ENCODE peak calls at places on chromosomes 6 and 20, in four cellular contexts. One of them, this sample, is unnamed.

GRCh38 chr20:61933951-61934715 is 131.5 kb downstream of the TAF4 start:
- DNase-seq in IMR-90: no peak
- DNase-seq in hepatocyte: no peak
- DNase-seq in mesenchymal stem cell: no peak
- DNase-seq in this sample: no peak

GRCh38 chr20:21509597-21510331 is 4.1 kb downstream of the NKX2-2 start:
- DNase-seq in IMR-90: peak; percentile 25
- DNase-seq in hepatocyte: no peak
- DNase-seq in mesenchymal stem cell: peak; percentile 38
- DNase-seq in this sample: no peak

GRCh38 chr20:1505361-1505760 is 14.1 kb upstream of the SIRPB2 start:
- DNase-seq in IMR-90: no peak
- DNase-seq in hepatocyte: no peak
- DNase-seq in mesenchymal stem cell: no peak
- DNase-seq in this sample: no peak

GRCh38 chr6:151147118-151147832 is 92.5 kb upstream of the AKAP12 start:
- DNase-seq in IMR-90: no peak
- DNase-seq in hepatocyte: no peak
- DNase-seq in mesenchymal stem cell: no peak
- DNase-seq in this sample: no peak

GRCh38 chr6:26607434-26608230 is 10.9 kb downstream of the ABT1 start:
- DNase-seq in IMR-90: peak; percentile 58
- DNase-seq in hepatocyte: peak; percentile 79
- DNase-seq in mesenchymal stem cell: peak; percentile 73
- DNase-seq in this sample: no peak

GRCh38 chr20:19449051-19449450 is 236.6 kb downstream of the SLC24A3 start:
- DNase-seq in IMR-90: no peak
- DNase-seq in hepatocyte: no peak
- DNase-seq in mesenchymal stem cell: no peak
- DNase-seq in this sample: no peak

GRCh38 chr20:33862709-33863403 is 51.7 kb downstream of the CHMP4B start:
- DNase-seq in IMR-90: peak; percentile 78
- DNase-seq in hepatocyte: peak; percentile 85
- DNase-seq in mesenchymal stem cell: peak; percentile 70
- DNase-seq in this sample: no peak

GRCh38 chr6:424741-425417 is 33.3 kb downstream of the IRF4 start:
- DNase-seq in IMR-90: no peak
- DNase-seq in hepatocyte: no peak
- DNase-seq in mesenchymal stem cell: no peak
- DNase-seq in this sample: no peak

GRCh38 chr6:5956939-5957338 is 49.8 kb downstream of the NRN1 start:
- DNase-seq in IMR-90: no peak
- DNase-seq in hepatocyte: no peak
- DNase-seq in mesenchymal stem cell: no peak
- DNase-seq in this sample: no peak

GRCh38 chr6:83341765-83342164 is 89.1 kb downstream of the ME1 start:
- DNase-seq in IMR-90: no peak
- DNase-seq in hepatocyte: no peak
- DNase-seq in mesenchymal stem cell: no peak
- DNase-seq in this sample: no peak

GRCh38 chr6:89793586-89793985 is 26.0 kb downstream of the MDN1 start:
- DNase-seq in IMR-90: no peak
- DNase-seq in hepatocyte: no peak
- DNase-seq in mesenchymal stem cell: no peak
- DNase-seq in this sample: no peak

GRCh38 chr6:149060300-149060984 is 257.1 kb upstream of the TAB2 start:
- DNase-seq in IMR-90: peak; percentile 43
- DNase-seq in hepatocyte: no peak
- DNase-seq in mesenchymal stem cell: peak; percentile 54
- DNase-seq in this sample: no peak

GRCh38 chr20:22701679-22702308 is 117.4 kb upstream of the FOXA2 start:
- DNase-seq in IMR-90: no peak
- DNase-seq in hepatocyte: no peak
- DNase-seq in mesenchymal stem cell: no peak
- DNase-seq in this sample: no peak

GRCh38 chr6:11193434-11193833 is 39.0 kb downstream of the NEDD9 start:
- DNase-seq in IMR-90: no peak
- DNase-seq in hepatocyte: no peak
- DNase-seq in mesenchymal stem cell: no peak
- DNase-seq in this sample: no peak

GRCh38 chr20:58389324-58389967 is 417 bp downstream of the VAPB start:
- DNase-seq in IMR-90: peak; percentile 32
- DNase-seq in hepatocyte: peak; percentile 75
- DNase-seq in mesenchymal stem cell: peak; percentile 67
- DNase-seq in this sample: peak; percentile 8

GRCh38 chr6:138231399-138231886 is 13.2 kb upstream of the PBOV1 start:
- DNase-seq in IMR-90: no peak
- DNase-seq in hepatocyte: peak; percentile 45
- DNase-seq in mesenchymal stem cell: peak; percentile 54
- DNase-seq in this sample: no peak

GRCh38 chr6:111124406-111124805 is 37.1 kb downstream of the SLC16A10 start:
- DNase-seq in IMR-90: no peak
- DNase-seq in hepatocyte: no peak
- DNase-seq in mesenchymal stem cell: no peak
- DNase-seq in this sample: no peak

GRCh38 chr6:46612645-46613044 is 40.0 kb downstream of the CYP39A1 start:
- DNase-seq in IMR-90: no peak
- DNase-seq in hepatocyte: no peak
- DNase-seq in mesenchymal stem cell: no peak
- DNase-seq in this sample: no peak

GRCh38 chr20:38883081-38883980 is 42.9 kb upstream of the FAM83D start:
- DNase-seq in IMR-90: peak; percentile 2
- DNase-seq in hepatocyte: no peak
- DNase-seq in mesenchymal stem cell: no peak
- DNase-seq in this sample: no peak

GRCh38 chr6:84768442-84769174 is 4.2 kb upstream of the TBX18 start:
- DNase-seq in IMR-90: no peak
- DNase-seq in hepatocyte: no peak
- DNase-seq in mesenchymal stem cell: peak; percentile 47
- DNase-seq in this sample: peak; percentile 28

GRCh38 chr6:1527098-1527497 is 82.6 kb upstream of the FOXC1 start:
- DNase-seq in IMR-90: peak; percentile 58
- DNase-seq in hepatocyte: peak; percentile 65
- DNase-seq in mesenchymal stem cell: no peak
- DNase-seq in this sample: peak; percentile 61

GRCh38 chr20:63416109-63416430 is 54.9 kb upstream of the CHRNA4 start:
- DNase-seq in IMR-90: no peak
- DNase-seq in hepatocyte: no peak
- DNase-seq in mesenchymal stem cell: no peak
- DNase-seq in this sample: no peak

GRCh38 chr6:40251609-40252008 is 317.3 kb upstream of the MOCS1 start:
- DNase-seq in IMR-90: no peak
- DNase-seq in hepatocyte: no peak
- DNase-seq in mesenchymal stem cell: no peak
- DNase-seq in this sample: no peak

DNA sequence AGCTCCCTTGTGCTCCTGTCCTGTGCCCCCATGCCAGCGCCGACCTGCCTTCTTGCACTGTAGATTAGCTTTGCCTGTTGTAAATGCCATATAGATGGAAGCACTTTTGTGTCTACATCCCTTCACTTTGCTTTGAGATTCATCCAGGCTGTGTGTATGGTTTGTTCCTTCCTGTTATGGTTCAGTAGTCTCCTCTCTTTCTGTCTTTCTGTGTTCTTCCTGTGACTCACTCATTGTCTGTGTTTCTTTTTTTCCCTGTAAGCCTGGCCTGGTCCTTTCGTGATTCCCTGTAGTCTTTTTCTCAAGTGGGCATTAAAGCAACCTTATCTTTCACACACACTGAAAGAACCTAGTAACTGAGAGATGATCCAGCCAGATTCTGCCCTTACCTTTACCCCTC is 66.6 kb downstream of the JARID2 start:
- DNase-seq in IMR-90: peak; percentile 62
- DNase-seq in hepatocyte: no peak
- DNase-seq in mesenchymal stem cell: peak; percentile 76
- DNase-seq in this sample: no peak
- H3K4me1 ChIP-seq in IMR-90: peaks cover 8% of the 10 kb centered on the region
- H3K4me1 ChIP-seq in hepatocyte: no peaks in the 10 kb centered on the region
- H3K4me1 ChIP-seq in mesenchymal stem cell: peaks cover 12% of the 10 kb centered on the region
- H3K4me1 ChIP-seq in this sample: peaks cover 70% of the 10 kb centered on the region

GRCh38 chr6:117263353-117263927 is 1.9 kb upstream of the VGLL2 start:
- DNase-seq in IMR-90: no peak
- DNase-seq in hepatocyte: no peak
- DNase-seq in mesenchymal stem cell: no peak
- DNase-seq in this sample: no peak
- H3K27me3 ChIP-seq in IMR-90: peaks cover 62% of the 10 kb centered on the region
- H3K27me3 ChIP-seq in hepatocyte: peaks cover 97% of the 10 kb centered on the region
- H3K27me3 ChIP-seq in mesenchymal stem cell: peaks cover 81% of the 10 kb centered on the region
- H3K27me3 ChIP-seq in this sample: peaks cover 4% of the 10 kb centered on the region

GRCh38 chr6:56724455-56724854 is 81.8 kb upstream of the DST start:
- DNase-seq in IMR-90: peak; percentile 76
- DNase-seq in hepatocyte: no peak
- DNase-seq in mesenchymal stem cell: peak; percentile 78
- DNase-seq in this sample: no peak

GRCh38 chr6:56720882-56721281 is 78.2 kb upstream of the DST start:
- DNase-seq in IMR-90: no peak
- DNase-seq in hepatocyte: no peak
- DNase-seq in mesenchymal stem cell: no peak
- DNase-seq in this sample: no peak

GRCh38 chr6:56727097-56727845 is 84.6 kb upstream of the DST start:
- DNase-seq in IMR-90: no peak
- DNase-seq in hepatocyte: peak; percentile 26
- DNase-seq in mesenchymal stem cell: no peak
- DNase-seq in this sample: no peak

GRCh38 chr6:56729719-56730118 is 87.0 kb upstream of the DST start:
- DNase-seq in IMR-90: peak; percentile 72
- DNase-seq in hepatocyte: no peak
- DNase-seq in mesenchymal stem cell: peak; percentile 80
- DNase-seq in this sample: no peak

GRCh38 chr6:56725257-56725656 is 82.6 kb upstream of the DST start:
- DNase-seq in IMR-90: no peak
- DNase-seq in hepatocyte: no peak
- DNase-seq in mesenchymal stem cell: no peak
- DNase-seq in this sample: no peak
- H3K4me1 ChIP-seq in IMR-90: peaks cover 8% of the 10 kb centered on the region
- H3K4me1 ChIP-seq in hepatocyte: peaks cover 48% of the 10 kb centered on the region
- H3K4me1 ChIP-seq in mesenchymal stem cell: peaks cover 7% of the 10 kb centered on the region
- H3K4me1 ChIP-seq in this sample: peaks cover 39% of the 10 kb centered on the region

DNA sequence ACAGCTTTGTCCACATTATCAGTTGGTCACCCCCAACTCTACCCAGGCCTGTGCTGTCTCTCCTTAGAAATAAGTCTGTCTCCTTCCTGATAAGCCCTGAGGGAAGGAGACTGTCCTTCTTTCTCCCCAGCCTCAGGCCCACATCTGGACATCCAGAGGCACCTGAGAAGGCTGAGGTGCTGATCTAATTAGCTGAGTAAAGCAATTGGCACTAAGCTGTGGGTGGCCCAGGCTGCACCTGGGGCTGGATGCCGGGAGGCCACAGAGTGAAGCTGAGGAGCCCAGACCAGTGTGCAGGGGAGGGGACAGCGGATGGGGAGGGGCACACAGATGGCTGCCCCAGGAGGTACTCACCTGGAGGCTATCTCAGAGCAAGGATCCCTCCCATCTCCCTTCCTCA is 26.2 kb upstream of the BMP7 start:
- DNase-seq in IMR-90: no peak
- DNase-seq in hepatocyte: no peak
- DNase-seq in mesenchymal stem cell: no peak
- DNase-seq in this sample: no peak
- H3K27me3 ChIP-seq in IMR-90: peaks cover 15% of the 10 kb centered on the region
- H3K27me3 ChIP-seq in hepatocyte: no peaks in the 10 kb centered on the region
- H3K27me3 ChIP-seq in mesenchymal stem cell: peaks cover 73% of the 10 kb centered on the region
- H3K27me3 ChIP-seq in this sample: no peaks in the 10 kb centered on the region

GRCh38 chr6:106528521-106528920 is 100.8 kb downstream of the RTN4IP1 start:
- DNase-seq in IMR-90: no peak
- DNase-seq in hepatocyte: no peak
- DNase-seq in mesenchymal stem cell: no peak
- DNase-seq in this sample: no peak
- H3K4me1 ChIP-seq in IMR-90: peaks cover 5% of the 10 kb centered on the region
- H3K4me1 ChIP-seq in hepatocyte: no peaks in the 10 kb centered on the region
- H3K4me1 ChIP-seq in mesenchymal stem cell: peaks cover 2% of the 10 kb centered on the region
- H3K4me1 ChIP-seq in this sample: peaks cover 4% of the 10 kb centered on the region

GRCh38 chr20:4794846-4795245 is 73.1 kb downstream of the PRND start:
- DNase-seq in IMR-90: no peak
- DNase-seq in hepatocyte: no peak
- DNase-seq in mesenchymal stem cell: no peak
- DNase-seq in this sample: no peak

GRCh38 chr20:4797275-4797674 is 75.6 kb downstream of the PRND start:
- DNase-seq in IMR-90: peak; percentile 54
- DNase-seq in hepatocyte: no peak
- DNase-seq in mesenchymal stem cell: no peak
- DNase-seq in this sample: no peak

GRCh38 chr20:4795394-4795793 is 73.7 kb downstream of the PRND start:
- DNase-seq in IMR-90: peak; percentile 80
- DNase-seq in hepatocyte: no peak
- DNase-seq in mesenchymal stem cell: peak; percentile 56
- DNase-seq in this sample: no peak

GRCh38 chr20:4791121-4791520 is 69.4 kb downstream of the PRND start:
- DNase-seq in IMR-90: no peak
- DNase-seq in hepatocyte: no peak
- DNase-seq in mesenchymal stem cell: no peak
- DNase-seq in this sample: no peak

GRCh38 chr20:4793183-4793582 is 71.5 kb downstream of the PRND start:
- DNase-seq in IMR-90: no peak
- DNase-seq in hepatocyte: no peak
- DNase-seq in mesenchymal stem cell: no peak
- DNase-seq in this sample: no peak
- H3K27me3 ChIP-seq in IMR-90: no peaks in the 10 kb centered on the region
- H3K27me3 ChIP-seq in hepatocyte: no peaks in the 10 kb centered on the region
- H3K27me3 ChIP-seq in mesenchymal stem cell: no peaks in the 10 kb centered on the region
- H3K27me3 ChIP-seq in this sample: no peaks in the 10 kb centered on the region

DNA sequence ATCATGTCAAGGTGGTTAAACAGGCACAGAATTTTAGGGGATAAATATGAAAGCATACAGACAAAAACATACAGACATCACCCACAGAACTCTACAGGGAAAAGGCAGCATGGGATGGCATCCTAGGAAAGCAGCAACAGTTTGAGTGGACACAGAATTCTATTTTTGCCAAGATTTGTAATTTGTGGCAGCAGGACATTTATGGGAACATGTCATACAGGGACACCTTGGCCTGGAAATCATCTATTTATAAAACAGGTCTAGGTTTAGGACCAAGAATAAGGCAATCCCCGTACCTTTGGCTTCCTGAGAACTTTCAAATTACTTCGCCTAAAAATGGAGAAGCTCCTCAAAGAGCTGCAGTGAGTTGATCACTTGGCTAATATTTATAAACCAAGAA is 17.5 kb downstream of the ARHGAP18 start:
- DNase-seq in IMR-90: no peak
- DNase-seq in hepatocyte: no peak
- DNase-seq in mesenchymal stem cell: no peak
- DNase-seq in this sample: no peak
- H3K4me1 ChIP-seq in IMR-90: peaks cover 11% of the 10 kb centered on the region
- H3K4me1 ChIP-seq in hepatocyte: peaks cover 13% of the 10 kb centered on the region
- H3K4me1 ChIP-seq in mesenchymal stem cell: peaks cover 10% of the 10 kb centered on the region
- H3K4me1 ChIP-seq in this sample: no peaks in the 10 kb centered on the region

GRCh38 chr6:108171918-108172516 is 6.2 kb downstream of the NR2E1 start:
- DNase-seq in IMR-90: no peak
- DNase-seq in hepatocyte: no peak
- DNase-seq in mesenchymal stem cell: no peak
- DNase-seq in this sample: no peak
- H3K27me3 ChIP-seq in IMR-90: peaks cover 90% of the 10 kb centered on the region
- H3K27me3 ChIP-seq in hepatocyte: peaks cover 100% of the 10 kb centered on the region
- H3K27me3 ChIP-seq in mesenchymal stem cell: peaks cover 100% of the 10 kb centered on the region
- H3K27me3 ChIP-seq in this sample: peaks cover 6% of the 10 kb centered on the region

This sample was measured in tibial nerve.